ENCODE peak calls at places on chromosomes 16 and 17, in four cellular contexts. P, U, C and W are unnamed samples.

GRCh38 chr17:39740357-39741111 is 2.8 kb downstream of the GRB7 start:
- DNase-seq in U (no peak), P (no peak), C (peak; percentile 94), W (peak; percentile 26)

GRCh38 chr16:16071631-16072244 is 122.3 kb downstream of the ABCC1 start:
- DNase-seq in P (no peak), C (no peak), U (no peak), W (no peak)

GRCh38 chr17:3590231-3590630 is 19.0 kb downstream of the TRPV1 start:
- DNase-seq in C (no peak), U (no peak), P (no peak), W (no peak)

GRCh38 chr17:51666971-51667721 is 406.8 kb downstream of the UTP18 start:
- DNase-seq in C (peak; percentile 41), P (no peak), U (no peak), W (no peak)

GRCh38 chr17:68318103-68318991 is 27.1 kb downstream of the ARSG start:
- DNase-seq in U (no peak), C (peak; percentile 66), P (no peak), W (peak; percentile 40)

GRCh38 chr17:74361613-74362391 is at the start of gene BTBD17:
- DNase-seq in C (peak; percentile 15), P (peak; percentile 65), U (peak; percentile 81), W (peak; percentile 45)

GRCh38 chr17:39737761-39738567 is at the start of gene GRB7:
- DNase-seq in C (peak; percentile 65), P (no peak), U (no peak), W (peak; percentile 95)

GRCh38 chr16:29147710-29148425 is 163.0 kb downstream of the LAT start:
- DNase-seq in C (no peak), P (no peak), U (no peak), W (no peak)

GRCh38 chr17:37541880-37542675 is 52.4 kb downstream of the DUSP14 start:
- DNase-seq in P (no peak), C (peak; percentile 56), U (no peak), W (no peak)

GRCh38 chr17:20171741-20172377 is 162.7 kb downstream of the SPECC1 start:
- DNase-seq in U (no peak), C (no peak), P (no peak), W (no peak)

GRCh38 chr16:88088161-88088581 is 136.9 kb downstream of the BANP start:
- DNase-seq in P (no peak), C (no peak), U (no peak), W (no peak)

GRCh38 chr17:80187493-80187892 is 17.7 kb downstream of the CARD14 start:
- DNase-seq in C (peak; percentile 52), U (no peak), P (no peak), W (no peak)

GRCh38 chr16:85899444-85899843 is 482 bp downstream of the IRF8 start:
- DNase-seq in C (no peak), U (no peak), P (no peak), W (no peak)

GRCh38 chr16:56789360-56789759 is 59.4 kb downstream of the NUP93 start:
- DNase-seq in U (no peak), C (peak; percentile 60), P (no peak), W (peak; percentile 55)

GRCh38 chr17:19747829-19748806 is at the start of gene ALDH3A1:
- DNase-seq in P (no peak), C (peak; percentile 67), U (no peak), W (no peak)

GRCh38 chr17:63086483-63087185 is 120.6 kb downstream of the TANC2 start:
- DNase-seq in U (no peak), C (peak; percentile 39), P (no peak), W (no peak)

GRCh38 chr17:80446645-80447405 is 29.6 kb downstream of the NPTX1 start:
- DNase-seq in P (no peak), C (peak; percentile 23), U (no peak), W (no peak)

GRCh38 chr16:50273888-50274770 is 7.8 kb downstream of the ADCY7 start:
- DNase-seq in C (no peak), U (no peak), P (peak; percentile 88), W (no peak)

GRCh38 chr17:43338886-43339516 is 59.8 kb upstream of the ARL4D start:
- DNase-seq in P (no peak), U (peak; percentile 56), C (peak; percentile 46), W (peak; percentile 78)

GRCh38 chr17:80279895-80280294 is 19.2 kb downstream of the RNF213 start:
- DNase-seq in P (no peak), U (no peak), C (peak; percentile 26), W (no peak)

GRCh38 chr17:2996938-2997670 is 66.3 kb downstream of the OR1D5 start:
- DNase-seq in U (no peak), P (no peak), C (no peak), W (no peak)

GRCh38 chr16:58638148-58639036 is 8.8 kb upstream of the CNOT1 start:
- DNase-seq in C (peak; percentile 85), U (no peak), P (no peak), W (no peak)

GRCh38 chr17:56983380-56983779 is 5.4 kb downstream of the SCPEP1 start:
- DNase-seq in U (no peak), C (no peak), P (no peak), W (no peak)

GRCh38 chr16:89615596-89616090 is 2.2 kb downstream of the DPEP1 start:
- DNase-seq in C (no peak), P (peak; percentile 70), U (peak; percentile 70), W (no peak)

GRCh38 chr17:4162775-4163498 is 19.9 kb downstream of the CYB5D2 start:
- DNase-seq in U (no peak), P (no peak), C (no peak), W (no peak)

GRCh38 chr17:33888455-33888854 is 366.6 kb upstream of the CCL2 start:
- DNase-seq in C (no peak), P (no peak), U (no peak), W (no peak)

GRCh38 chr17:19646788-19647696 is 1.5 kb upstream of the ALDH3A2 start:
- DNase-seq in C (peak; percentile 49), U (no peak), P (no peak), W (no peak)

GRCh38 chr16:1105888-1106620 is 10.0 kb upstream of the C1QTNF8 start:
- DNase-seq in C (peak; percentile 4), P (peak; percentile 68), U (peak; percentile 76), W (peak; percentile 45)